ENCODE peak calls at places on chromosomes 13 and 19, in four cellular contexts. X is prostate gland, Z is hepatocyte, B is tibial nerve. I is an unnamed sample.

GRCh38 chr13:113060557-113061270 is 44.9 kb upstream of the F7 start:
- DNase-seq in Z (no peak), X (no peak), B (no peak), I (no peak)

GRCh38 chr13:41696163-41697003 is 239.0 kb downstream of the RGCC start:
- DNase-seq in X (peak; percentile 33), Z (peak; percentile 60), B (no peak), I (peak; percentile 95)

GRCh38 chr19:10142701-10143375 is 23.1 kb upstream of the EIF3G start:
- DNase-seq in Z (no peak), X (no peak), B (no peak), I (no peak)

GRCh38 chr19:30088567-30088966 is 146.5 kb downstream of the URI1 start:
- DNase-seq in B (no peak), Z (no peak), X (no peak), I (no peak)

GRCh38 chr19:53463263-53463662 is 4.3 kb upstream of the ZNF813 start:
- DNase-seq in Z (no peak), X (no peak), B (no peak), I (no peak)

GRCh38 chr19:38209671-38210457 is 14.2 kb downstream of the DPF1 start:
- DNase-seq in X (peak; percentile 30), Z (peak; percentile 84), B (peak; percentile 68), I (no peak)

GRCh38 chr19:3968556-3969434 is 2.1 kb downstream of the DAPK3 start:
- DNase-seq in B (peak; percentile 86), X (peak; percentile 92), Z (peak; percentile 96), I (peak; percentile 98)

GRCh38 chr19:50258918-50259372 is 55.5 kb downstream of the MYH14 start:
- DNase-seq in B (no peak), Z (peak; percentile 41), X (no peak), I (no peak)

GRCh38 chr13:107964356-107964755 is 251.0 kb downstream of the LIG4 start:
- DNase-seq in Z (no peak), X (no peak), B (no peak), I (no peak)

GRCh38 chr13:44876782-44877324 is 112.4 kb downstream of the NUFIP1 start:
- DNase-seq in Z (no peak), X (no peak), B (no peak), I (no peak)

GRCh38 chr13:20840590-20840989 is 62.0 kb downstream of the XPO4 start:
- DNase-seq in B (no peak), Z (no peak), X (no peak), I (no peak)

GRCh38 chr13:92317066-92317465 is 909.5 kb upstream of the GPC6 start:
- DNase-seq in Z (no peak), X (no peak), B (no peak), I (no peak)

GRCh38 chr13:46031581-46032263 is 20.8 kb downstream of the ZC3H13 start:
- DNase-seq in X (no peak), Z (no peak), B (no peak), I (no peak)

GRCh38 chr19:33390908-33391630 is 17.6 kb downstream of the CEBPG start:
- DNase-seq in X (no peak), B (no peak), Z (no peak), I (no peak)
- H3K27ac ChIP-seq in X (peak overlapping the region; percentile 60), B (no peak overlapping the region), Z (peak overlapping the region; percentile 90), I (no peak overlapping the region)

GRCh38 chr19:42110658-42111057 is 21.6 kb downstream of the POU2F2 start:
- DNase-seq in B (no peak), Z (no peak), X (no peak), I (no peak)
- H3K4me1 ChIP-seq in B (peaks cover 16% of the 10 kb centered on the region), Z (peaks cover 6% of the 10 kb centered on the region), X (no peaks in the 10 kb centered on the region), I (peaks cover 36% of the 10 kb centered on the region)

GRCh38 chr19:44694184-44694579 is 4.8 kb upstream of the CEACAM16 start:
- DNase-seq in Z (no peak), X (no peak), B (no peak), I (no peak)
- TF ChIP-seq CTCF in Z (peak; percentile 16), X (no peak), B (no peak), I (peak; percentile 49)

DNA sequence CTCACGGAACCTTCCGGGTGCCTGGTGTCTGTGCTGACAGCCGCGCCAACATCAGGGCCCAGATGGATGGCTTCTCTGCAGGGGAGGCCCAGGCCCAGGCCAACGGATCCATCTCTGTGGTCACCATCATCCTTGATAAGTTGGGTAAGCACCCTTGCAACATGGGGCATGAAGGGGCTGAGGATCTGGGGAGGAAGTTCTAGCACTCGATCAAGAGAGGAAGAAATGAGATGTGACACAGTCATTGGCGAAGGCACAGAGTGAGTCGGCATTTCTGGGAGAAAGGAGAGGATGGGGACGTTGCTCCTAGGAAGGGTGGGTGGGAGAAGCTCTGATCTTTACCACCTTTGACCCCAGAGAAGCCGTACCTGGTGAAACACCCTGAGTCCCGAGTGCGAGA is 4.4 kb downstream of the CILP2 start:
- DNase-seq in Z (no peak), X (no peak), B (no peak), I (no peak)
- H3K27ac ChIP-seq in Z (no peak overlapping the region), X (no peak overlapping the region), B (no peak overlapping the region), I (no peak overlapping the region)

DNA sequence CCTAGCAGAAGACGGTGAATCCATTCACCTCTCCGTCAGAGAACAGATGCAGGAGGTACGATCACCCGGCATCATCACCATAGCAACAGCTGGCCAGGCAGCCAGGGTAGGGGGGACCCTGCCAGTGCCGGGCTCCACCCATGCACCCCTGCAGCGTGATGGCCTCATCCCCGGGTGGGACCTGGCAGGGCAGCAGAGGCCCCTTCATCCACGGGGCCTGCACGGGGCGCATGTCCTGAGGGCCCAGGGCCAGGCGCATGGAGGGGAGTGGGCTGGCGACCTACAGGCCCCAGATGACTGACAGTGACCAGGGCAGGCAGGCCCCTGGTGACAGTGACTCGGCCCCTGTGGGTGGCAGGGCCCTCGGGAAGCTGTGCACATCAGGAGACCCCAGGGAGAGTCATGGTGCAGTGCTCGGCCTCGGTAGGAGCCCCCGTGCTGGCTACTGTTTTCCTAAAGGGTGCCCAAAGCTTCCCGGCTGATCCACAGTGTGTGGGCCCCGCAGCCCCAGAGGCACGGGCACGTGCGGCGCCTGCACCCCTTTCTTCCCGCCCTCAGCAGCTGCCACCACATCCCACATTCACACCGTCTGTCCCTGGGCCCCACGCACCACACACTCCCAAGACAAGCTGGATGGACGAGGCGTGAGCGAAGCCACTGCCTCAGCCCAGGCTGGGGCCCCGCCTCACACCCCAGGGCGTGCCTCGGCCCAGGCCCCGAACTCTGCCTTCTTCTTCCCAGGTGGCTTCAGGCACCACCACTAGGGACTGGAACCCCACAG is 4.8 kb downstream of the RNF126 start:
- DNase-seq in X (no peak), B (no peak), Z (no peak), I (no peak)
- H3K4me1 ChIP-seq in X (peaks cover 31% of the 10 kb centered on the region), B (peaks cover 68% of the 10 kb centered on the region), Z (peaks cover 43% of the 10 kb centered on the region), I (peaks cover 14% of the 10 kb centered on the region)

GRCh38 chr13:98556968-98557591 is 19.8 kb downstream of the STK24 start:
- DNase-seq in Z (peak; percentile 50), B (no peak), X (no peak), I (no peak)
- TF ChIP-seq CTCF in Z (peak; percentile 27), B (no peak), X (peak; percentile 48), I (peak; percentile 68)

GRCh38 chr13:97307544-97307881 is 85.4 kb downstream of the MBNL2 start:
- DNase-seq in X (no peak), Z (no peak), B (no peak), I (no peak)
- H3K27ac ChIP-seq in X (no peak overlapping the region), Z (peak overlapping the region; percentile 33), B (no peak overlapping the region), I (peak overlapping the region; percentile 37)

DNA sequence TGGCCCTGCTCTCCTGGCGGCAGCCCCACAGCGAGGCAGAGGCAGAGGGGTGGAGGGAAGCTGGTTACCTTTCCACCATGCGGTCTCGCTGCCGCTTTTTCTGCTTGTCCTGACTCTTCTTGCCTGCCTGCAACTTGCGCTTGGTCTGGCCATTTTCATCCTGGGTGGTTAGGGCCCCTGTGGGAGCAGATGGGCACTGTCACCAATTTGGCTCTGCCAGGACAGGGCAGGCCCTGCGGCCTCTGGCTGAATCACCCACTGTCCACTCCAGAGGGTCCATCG is 19.6 kb upstream of the AKAP8 start:
- DNase-seq in B (no peak), Z (no peak), X (no peak), I (no peak)
- H3K4me1 ChIP-seq in B (peaks cover 43% of the 10 kb centered on the region), Z (no peaks in the 10 kb centered on the region), X (no peaks in the 10 kb centered on the region), I (no peaks in the 10 kb centered on the region)

DNA sequence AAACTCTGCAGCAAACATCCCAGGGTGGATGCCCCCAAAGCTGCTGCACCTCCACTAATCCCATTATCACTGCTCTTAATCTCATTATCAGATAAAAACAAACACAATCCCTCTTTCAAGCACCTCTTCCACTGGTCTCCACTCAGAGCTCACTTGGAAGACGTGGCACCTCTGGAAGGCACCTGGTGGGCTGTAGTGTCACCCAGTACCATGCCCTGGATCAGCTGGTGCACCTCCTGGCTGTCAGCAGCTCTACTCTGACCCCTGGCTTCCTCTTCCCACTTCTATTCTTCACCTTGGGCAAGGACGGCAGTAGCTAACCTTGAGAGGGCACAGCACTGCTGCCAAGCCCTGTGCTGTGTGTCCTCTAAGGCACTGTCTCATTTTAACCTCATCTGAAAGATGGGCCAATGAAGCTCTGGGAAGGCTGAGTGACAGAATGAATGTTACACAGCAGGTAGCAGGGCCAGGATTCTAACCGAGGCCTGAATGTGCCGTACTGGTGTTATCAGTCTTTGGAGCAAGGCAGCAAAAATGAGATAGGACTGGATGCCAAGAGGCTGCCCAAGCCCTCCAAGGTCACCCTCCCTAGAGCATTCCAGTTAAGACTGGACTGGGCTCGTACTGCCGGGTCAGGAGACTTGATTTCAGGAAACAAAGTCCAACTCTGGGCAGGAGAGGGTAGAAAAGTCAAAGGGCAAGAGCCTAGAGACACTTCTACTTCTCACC is 7.4 kb downstream of the BRD4 start:
- DNase-seq in Z (no peak), B (no peak), X (no peak), I (no peak)
- TF ChIP-seq CTCF in Z (no peak), B (no peak), X (no peak), I (peak; percentile 27)

DNA sequence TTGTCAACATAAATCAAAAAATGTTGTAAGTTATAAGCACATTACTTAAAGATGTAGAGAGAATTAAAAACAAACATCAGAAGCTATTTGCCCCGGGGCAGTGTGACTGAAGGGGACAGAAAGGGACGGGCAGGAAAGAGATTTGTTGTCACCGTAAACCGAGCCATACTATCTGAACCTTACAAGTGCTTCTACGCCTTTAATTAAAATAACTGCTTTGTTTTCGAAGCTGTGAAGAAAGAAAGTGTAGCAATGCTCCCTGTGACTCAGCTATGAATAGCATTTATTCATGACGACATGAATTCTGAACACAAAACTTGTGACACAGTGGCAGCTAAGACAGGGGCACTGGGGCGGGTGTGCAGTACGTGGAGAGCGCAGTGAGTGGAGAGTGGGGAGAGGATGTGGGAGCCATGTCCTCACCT is 30.0 kb downstream of the ZNF787 start:
- DNase-seq in Z (no peak), X (peak; percentile 55), B (no peak), I (no peak)
- H3K27ac ChIP-seq in Z (no peak overlapping the region), X (peak overlapping the region; percentile 46), B (no peak overlapping the region), I (peak overlapping the region; percentile 35)

I was measured in foreskin keratinocyte.